ENCODE peak calls at places on chromosomes 1 and 21, in nine cellular contexts. P is stimulated activated naive CD8-positive, alpha-beta T cell treated with anti-CD3 and anti-CD28 coated beads, Interleukin-15, amount 100 ng/mL, for 72 hours; Z is NCI-H146; Y is NCI-H524 treated with DMSO at 0.1 percent for 48 hours; E is Daoy; J is T-cell; G is stimulated activated naive B cell treated with anti-CD40 and anti-IgM and Interleukin-4, amounts not matched to agents 10 μg/mL and 1 μg/mL and 100 μg/mL, for 72 hours; S is A172; O is Calu3. U is an unnamed sample.

GRCh38 chr1:182192215-182192614 is 130.7 kb upstream of the ZNF648 start:
- DNase-seq in Z (no peak), E (no peak), Y (no peak), S (no peak), P (no peak), G (no peak), O (no peak), J (no peak), U (no peak)

GRCh38 chr1:58502519-58502918 is 44.0 kb downstream of the OMA1 start:
- DNase-seq in Z (no peak), E (no peak), O (no peak), P (no peak), Y (no peak), S (no peak), J (no peak), G (no peak), U (no peak)

GRCh38 chr1:83086346-83086745 is 912.6 kb downstream of the TTLL7 start:
- DNase-seq in E (no peak), O (no peak), S (peak), P (no peak), J (no peak), G (no peak), Z (no peak), Y (no peak), U (no peak)

GRCh38 chr1:55321947-55322346 is 106.8 kb upstream of the USP24 start:
- DNase-seq in O (no peak), E (peak), S (peak), P (no peak), Z (no peak), J (no peak), Y (no peak), G (no peak), U (no peak)

GRCh38 chr21:33025471-33026298 is at the start of gene OLIG2:
- DNase-seq in Z (no peak), G (no peak), S (peak), Y (peak), P (no peak), J (no peak), E (peak), O (no peak), U (no peak)

GRCh38 chr21:42107177-42107880 is 36.2 kb downstream of the UMODL1 start:
- DNase-seq in Y (no peak), E (no peak), J (no peak), G (no peak), O (no peak), P (no peak), S (no peak), Z (no peak), U (no peak)

GRCh38 chr1:200154069-200154767 is 126.7 kb downstream of the NR5A2 start:
- DNase-seq in E (peak), O (no peak), J (peak), G (peak), Y (no peak), Z (no peak), S (peak), P (peak), U (no peak)

GRCh38 chr1:182263706-182264105 is 127.9 kb downstream of the GLUL start:
- DNase-seq in P (no peak), E (no peak), J (no peak), Z (no peak), G (no peak), Y (no peak), S (no peak), O (no peak), U (no peak)

GRCh38 chr21:42406201-42406601 is 2.5 kb downstream of the UBASH3A start:
- DNase-seq in Y (no peak), E (no peak), Z (no peak), S (no peak), J (peak), P (no peak), O (no peak), G (no peak), U (no peak)

GRCh38 chr1:154556422-154556821 is 2.0 kb downstream of the UBE2Q1 start:
- DNase-seq in Z (no peak), P (no peak), G (no peak), Y (no peak), S (peak), J (no peak), E (peak), O (no peak), U (no peak)

GRCh38 chr1:202076050-202076511 is 46.6 kb upstream of the GPR37L1 start:
- DNase-seq in O (no peak), S (peak), Y (no peak), Z (peak), P (no peak), G (no peak), E (no peak), J (no peak), U (no peak)

U was measured in NCI-H460.